ENCODE peak calls at places on chromosomes 1 and 21, in six cellular contexts. One of them, this sample, is unnamed.

GRCh38 chr1:180194546-180195207 is 35.4 kb upstream of the LHX4 start:
- DNase-seq in endodermal cell: no peak
- DNase-seq in fibroblast of pulmonary artery: no peak
- DNase-seq in AG10803: no peak
- DNase-seq in GM12865: no peak
- DNase-seq in adipocyte: no peak
- DNase-seq in this sample: no peak

GRCh38 chr1:37574834-37575479 is 18.2 kb downstream of the DNALI1 start:
- DNase-seq in endodermal cell: no peak
- DNase-seq in adipocyte: peak
- DNase-seq in fibroblast of pulmonary artery: peak
- DNase-seq in AG10803: peak
- DNase-seq in GM12865: peak
- DNase-seq in this sample: peak

GRCh38 chr1:179143332-179143731 is 61.5 kb downstream of the TOR3A start:
- DNase-seq in adipocyte: peak
- DNase-seq in GM12865: no peak
- DNase-seq in fibroblast of pulmonary artery: peak
- DNase-seq in AG10803: peak
- DNase-seq in endodermal cell: no peak
- DNase-seq in this sample: peak

GRCh38 chr1:52970149-52970548 is 43.1 kb downstream of the SCP2 start:
- DNase-seq in adipocyte: no peak
- DNase-seq in endodermal cell: peak
- DNase-seq in AG10803: peak
- DNase-seq in GM12865: peak
- DNase-seq in fibroblast of pulmonary artery: peak
- DNase-seq in this sample: peak

GRCh38 chr1:182584746-182585145 is 4.3 kb downstream of the RNASEL start:
- DNase-seq in endodermal cell: no peak
- DNase-seq in adipocyte: no peak
- DNase-seq in GM12865: no peak
- DNase-seq in AG10803: no peak
- DNase-seq in fibroblast of pulmonary artery: no peak
- DNase-seq in this sample: no peak

GRCh38 chr1:94522304-94522703 is 19.3 kb downstream of the F3 start:
- DNase-seq in endodermal cell: no peak
- DNase-seq in AG10803: peak
- DNase-seq in fibroblast of pulmonary artery: peak
- DNase-seq in GM12865: peak
- DNase-seq in adipocyte: peak
- DNase-seq in this sample: peak

GRCh38 chr1:27154469-27154990 is 395 bp downstream of the SLC9A1 start:
- DNase-seq in endodermal cell: no peak
- DNase-seq in adipocyte: no peak
- DNase-seq in GM12865: no peak
- DNase-seq in AG10803: no peak
- DNase-seq in fibroblast of pulmonary artery: no peak
- DNase-seq in this sample: no peak

GRCh38 chr1:206709772-206710456 is 25.2 kb downstream of the MAPKAPK2 start:
- DNase-seq in GM12865: no peak
- DNase-seq in endodermal cell: no peak
- DNase-seq in fibroblast of pulmonary artery: peak
- DNase-seq in adipocyte: no peak
- DNase-seq in AG10803: no peak
- DNase-seq in this sample: peak

GRCh38 chr21:25682382-25682781 is 43.3 kb downstream of the JAM2 start:
- DNase-seq in adipocyte: no peak
- DNase-seq in fibroblast of pulmonary artery: no peak
- DNase-seq in AG10803: no peak
- DNase-seq in endodermal cell: peak
- DNase-seq in GM12865: no peak
- DNase-seq in this sample: no peak

GRCh38 chr1:94463765-94464330 is 45.7 kb downstream of the ABCD3 start:
- DNase-seq in fibroblast of pulmonary artery: peak
- DNase-seq in adipocyte: peak
- DNase-seq in endodermal cell: peak
- DNase-seq in GM12865: peak
- DNase-seq in AG10803: peak
- DNase-seq in this sample: peak

GRCh38 chr1:176480750-176481149 is 17.8 kb downstream of the PAPPA2 start:
- DNase-seq in fibroblast of pulmonary artery: no peak
- DNase-seq in AG10803: no peak
- DNase-seq in adipocyte: no peak
- DNase-seq in GM12865: no peak
- DNase-seq in endodermal cell: no peak
- DNase-seq in this sample: no peak

GRCh38 chr1:108878678-108879077 is 1.9 kb downstream of the GPSM2 start:
- DNase-seq in AG10803: peak
- DNase-seq in endodermal cell: no peak
- DNase-seq in adipocyte: no peak
- DNase-seq in fibroblast of pulmonary artery: no peak
- DNase-seq in GM12865: no peak
- DNase-seq in this sample: no peak

GRCh38 chr1:8674912-8675311 is 142.5 kb downstream of the RERE start:
- DNase-seq in GM12865: no peak
- DNase-seq in endodermal cell: no peak
- DNase-seq in adipocyte: no peak
- DNase-seq in AG10803: no peak
- DNase-seq in fibroblast of pulmonary artery: no peak
- DNase-seq in this sample: peak

GRCh38 chr21:37342046-37342632 is 24.4 kb upstream of the DYRK1A start:
- DNase-seq in adipocyte: no peak
- DNase-seq in fibroblast of pulmonary artery: no peak
- DNase-seq in GM12865: no peak
- DNase-seq in endodermal cell: no peak
- DNase-seq in AG10803: no peak
- DNase-seq in this sample: no peak

GRCh38 chr21:41979335-41979734 is 25.5 kb upstream of the C2CD2 start:
- DNase-seq in fibroblast of pulmonary artery: no peak
- DNase-seq in adipocyte: no peak
- DNase-seq in GM12865: peak
- DNase-seq in AG10803: no peak
- DNase-seq in endodermal cell: no peak
- DNase-seq in this sample: no peak

GRCh38 chr1:201214461-201214860 is 23.8 kb downstream of the IGFN1 start:
- DNase-seq in fibroblast of pulmonary artery: no peak
- DNase-seq in GM12865: no peak
- DNase-seq in endodermal cell: peak
- DNase-seq in adipocyte: no peak
- DNase-seq in AG10803: no peak
- DNase-seq in this sample: no peak

GRCh38 chr21:38597436-38597835 is 99.2 kb upstream of the ERG start:
- DNase-seq in endodermal cell: no peak
- DNase-seq in adipocyte: no peak
- DNase-seq in GM12865: no peak
- DNase-seq in AG10803: peak
- DNase-seq in fibroblast of pulmonary artery: no peak
- DNase-seq in this sample: no peak

GRCh38 chr1:184504695-184505338 is 118.0 kb downstream of the C1orf21 start:
- DNase-seq in AG10803: no peak
- DNase-seq in fibroblast of pulmonary artery: no peak
- DNase-seq in endodermal cell: no peak
- DNase-seq in adipocyte: no peak
- DNase-seq in GM12865: no peak
- DNase-seq in this sample: no peak

GRCh38 chr1:204623894-204624361 is 61.6 kb downstream of the LRRN2 start:
- DNase-seq in endodermal cell: peak
- DNase-seq in GM12865: peak
- DNase-seq in adipocyte: no peak
- DNase-seq in AG10803: no peak
- DNase-seq in fibroblast of pulmonary artery: no peak
- DNase-seq in this sample: no peak

GRCh38 chr1:19620786-19621185 is 23.3 kb upstream of the NBL1 start:
- DNase-seq in GM12865: no peak
- DNase-seq in fibroblast of pulmonary artery: no peak
- DNase-seq in adipocyte: peak
- DNase-seq in AG10803: peak
- DNase-seq in endodermal cell: no peak
- DNase-seq in this sample: peak

GRCh38 chr1:24507423-24507804 is 4.8 kb downstream of the RCAN3 start:
- DNase-seq in fibroblast of pulmonary artery: no peak
- DNase-seq in adipocyte: no peak
- DNase-seq in AG10803: no peak
- DNase-seq in GM12865: no peak
- DNase-seq in endodermal cell: no peak
- DNase-seq in this sample: no peak

GRCh38 chr21:30935121-30935888 is 53.9 kb upstream of the KRTAP11-1 start:
- DNase-seq in AG10803: no peak
- DNase-seq in adipocyte: no peak
- DNase-seq in GM12865: no peak
- DNase-seq in endodermal cell: no peak
- DNase-seq in fibroblast of pulmonary artery: no peak
- DNase-seq in this sample: no peak

GRCh38 chr1:39405358-39405757 is 86.1 kb upstream of the BMP8A start:
- DNase-seq in AG10803: peak
- DNase-seq in endodermal cell: no peak
- DNase-seq in fibroblast of pulmonary artery: no peak
- DNase-seq in GM12865: no peak
- DNase-seq in adipocyte: peak
- DNase-seq in this sample: peak

DNA sequence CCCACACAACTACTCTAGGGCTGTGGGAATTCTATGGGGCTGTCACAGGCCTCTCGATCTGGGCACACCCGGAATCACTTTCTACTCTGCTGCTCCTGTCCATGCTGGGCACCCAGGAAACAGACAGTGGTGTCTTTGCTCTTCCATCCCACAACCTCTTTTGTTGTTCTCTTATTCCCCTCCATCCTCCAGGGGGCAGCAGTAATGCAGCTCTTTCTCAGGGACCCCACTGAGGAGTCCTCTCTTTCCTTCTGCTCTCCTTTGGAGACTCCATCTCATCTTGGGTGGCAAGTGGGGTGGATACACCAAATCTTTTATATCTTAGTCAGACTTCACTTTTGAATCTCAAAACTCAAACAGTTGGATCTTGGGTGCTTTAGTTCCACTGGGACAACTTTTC is 206.3 kb downstream of the HS2ST1 start:
- DNase-seq in adipocyte: no peak
- DNase-seq in endodermal cell: peak
- DNase-seq in AG10803: no peak
- DNase-seq in fibroblast of pulmonary artery: no peak
- DNase-seq in GM12865: peak
- DNase-seq in this sample: no peak
- H3K4me3 ChIP-seq in adipocyte: no peak
- H3K4me3 ChIP-seq in endodermal cell: no peak
- H3K4me3 ChIP-seq in AG10803: no peak
- H3K4me3 ChIP-seq in fibroblast of pulmonary artery: no peak
- H3K4me3 ChIP-seq in GM12865: no peak
- H3K4me3 ChIP-seq in this sample: no peak

GRCh38 chr21:28734522-28735175 is 258.0 kb downstream of the LTN1 start:
- DNase-seq in GM12865: no peak
- DNase-seq in fibroblast of pulmonary artery: no peak
- DNase-seq in AG10803: no peak
- DNase-seq in adipocyte: no peak
- DNase-seq in endodermal cell: no peak
- DNase-seq in this sample: no peak

GRCh38 chr21:28737671-28738279 is 254.9 kb downstream of the LTN1 start:
- DNase-seq in GM12865: no peak
- DNase-seq in endodermal cell: no peak
- DNase-seq in fibroblast of pulmonary artery: peak
- DNase-seq in AG10803: no peak
- DNase-seq in adipocyte: peak
- DNase-seq in this sample: peak

GRCh38 chr21:28738305-28738704 is 254.4 kb downstream of the LTN1 start:
- DNase-seq in GM12865: no peak
- DNase-seq in endodermal cell: no peak
- DNase-seq in AG10803: no peak
- DNase-seq in fibroblast of pulmonary artery: no peak
- DNase-seq in adipocyte: no peak
- DNase-seq in this sample: no peak

GRCh38 chr21:28742527-28742926 is 250.2 kb downstream of the LTN1 start:
- DNase-seq in fibroblast of pulmonary artery: peak
- DNase-seq in GM12865: no peak
- DNase-seq in AG10803: peak
- DNase-seq in endodermal cell: no peak
- DNase-seq in adipocyte: peak
- DNase-seq in this sample: peak

DNA sequence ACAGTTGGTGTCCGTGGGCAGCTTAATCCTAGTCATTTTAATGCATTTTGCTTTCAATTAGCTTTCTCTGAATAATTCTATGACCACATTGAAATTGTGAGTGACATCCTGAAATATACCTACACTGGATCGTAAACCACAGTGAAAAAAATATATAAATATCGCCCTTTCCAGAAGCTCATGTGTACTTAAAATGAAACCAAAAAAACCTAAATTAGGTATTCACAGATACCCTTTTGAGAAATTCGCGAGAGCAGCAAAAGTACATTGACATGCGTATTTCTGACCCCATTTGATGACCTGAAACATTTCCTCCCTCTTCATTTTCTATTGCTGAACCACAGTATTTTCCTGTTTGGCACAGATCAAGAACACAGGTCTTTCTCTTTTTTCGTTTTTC is 253.8 kb downstream of the LTN1 start:
- DNase-seq in AG10803: no peak
- DNase-seq in adipocyte: no peak
- DNase-seq in endodermal cell: no peak
- DNase-seq in fibroblast of pulmonary artery: no peak
- DNase-seq in GM12865: peak
- DNase-seq in this sample: no peak
- H3K4me3 ChIP-seq in AG10803: no peak
- H3K4me3 ChIP-seq in adipocyte: no peak
- H3K4me3 ChIP-seq in endodermal cell: no peak
- H3K4me3 ChIP-seq in fibroblast of pulmonary artery: no peak
- H3K4me3 ChIP-seq in GM12865: no peak
- H3K4me3 ChIP-seq in this sample: no peak

DNA sequence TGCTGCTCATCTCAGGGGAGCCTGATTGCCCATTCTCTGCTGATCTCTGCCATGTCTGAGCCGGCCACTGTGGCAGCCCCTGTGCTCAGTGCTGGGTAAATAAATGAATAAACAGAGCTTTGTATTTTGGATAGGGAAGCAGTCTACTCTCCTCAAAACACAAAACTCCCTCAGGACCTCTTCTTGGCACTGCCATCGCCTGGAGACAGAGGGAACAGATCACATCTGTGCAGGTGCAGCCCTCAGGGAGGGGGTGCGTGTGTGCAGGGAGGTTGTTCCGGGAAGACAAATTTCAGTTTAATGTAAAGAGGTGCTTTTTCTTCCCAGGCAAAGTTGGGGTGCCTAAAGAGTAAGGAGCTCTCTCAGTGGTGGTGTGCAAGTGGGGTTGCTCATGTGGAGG is 7.7 kb upstream of the FAM167B start:
- DNase-seq in endodermal cell: peak
- DNase-seq in GM12865: no peak
- DNase-seq in AG10803: no peak
- DNase-seq in adipocyte: no peak
- DNase-seq in fibroblast of pulmonary artery: no peak
- DNase-seq in this sample: no peak
- H3K4me3 ChIP-seq in endodermal cell: peak
- H3K4me3 ChIP-seq in GM12865: no peak
- H3K4me3 ChIP-seq in AG10803: no peak
- H3K4me3 ChIP-seq in adipocyte: no peak
- H3K4me3 ChIP-seq in fibroblast of pulmonary artery: no peak
- H3K4me3 ChIP-seq in this sample: no peak

DNA sequence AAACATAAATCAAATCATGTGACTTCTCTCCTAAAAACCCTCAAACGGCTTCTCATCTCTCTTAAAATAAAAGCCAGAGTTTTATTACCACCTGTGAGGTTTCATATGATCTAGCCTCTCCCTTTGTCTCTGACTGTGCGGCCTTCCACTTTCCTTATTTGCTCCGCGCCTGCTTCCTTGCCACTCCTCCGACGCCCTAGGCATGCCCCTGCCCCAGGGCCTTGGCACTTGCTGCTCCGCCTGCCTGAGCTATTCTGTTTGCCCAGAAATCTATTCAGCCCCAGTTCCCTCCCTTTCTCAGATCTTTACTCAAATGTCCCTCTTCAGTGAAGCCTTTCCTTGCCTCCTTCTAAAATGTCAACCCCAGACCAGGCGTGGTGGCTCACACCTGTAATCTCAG is 57.5 kb upstream of the DISP3 start:
- DNase-seq in AG10803: no peak
- DNase-seq in fibroblast of pulmonary artery: no peak
- DNase-seq in GM12865: no peak
- DNase-seq in adipocyte: no peak
- DNase-seq in endodermal cell: no peak
- DNase-seq in this sample: no peak
- H3K4me3 ChIP-seq in AG10803: no peak
- H3K4me3 ChIP-seq in fibroblast of pulmonary artery: no peak
- H3K4me3 ChIP-seq in GM12865: no peak
- H3K4me3 ChIP-seq in adipocyte: no peak
- H3K4me3 ChIP-seq in endodermal cell: no peak
- H3K4me3 ChIP-seq in this sample: no peak

This sample was measured in fibroblast of the aortic adventitia.